ENCODE peak calls at places on chromosomes 6 and 20, in ten cellular contexts. B is EL; P is cerebellum; O is stimulated activated CD8-positive, alpha-beta memory T cell treated with anti-CD3 and anti-CD28 coated beads, Interleukin-2, amount 100 ng/mL, for 1 hour; D is stimulated activated CD4-positive, alpha-beta T cell treated with anti-CD3 and anti-CD28 coated beads, Interleukin-2, amount 100 ng/mL, for 24 hours; G is EH; M is amniotic stem cell; T is MV-4-11; X is RCC 7860; E is lower lobe of right lung. W is an unnamed sample.
A peak's percentile ranks its signal among the peaks of the same experiment; 100 is the strongest.

GRCh38 chr6:109055771-109056235 is 38.8 kb downstream of the SESN1 start:
- DNase-seq in B (peak; percentile 30), P (no peak), O (no peak), D (no peak), G (peak; percentile 44), M (no peak), T (peak; percentile 41), X (no peak), E (no peak), W (no peak)

GRCh38 chr6:128079026-128079425 is 178.2 kb upstream of the THEMIS start:
- DNase-seq in B (peak; percentile 48), P (no peak), O (no peak), D (no peak), G (peak; percentile 40), M (no peak), T (no peak), X (no peak), E (no peak), W (no peak)

GRCh38 chr20:8756410-8756809 is 312.5 kb upstream of the PLCB4 start:
- DNase-seq in B (peak; percentile 93), P (peak; percentile 13), O (no peak), D (no peak), G (peak; percentile 97), M (peak; percentile 52), T (no peak), X (peak; percentile 92), E (no peak), W (no peak)

GRCh38 chr20:62776692-62777527 is 19.4 kb upstream of the MRGBP start:
- DNase-seq in B (peak; percentile 65), P (no peak), O (no peak), D (peak; percentile 67), G (peak; percentile 39), M (no peak), T (peak; percentile 18), X (peak; percentile 34), E (no peak), W (no peak)

GRCh38 chr6:167396068-167396658 is 71.3 kb downstream of the TTLL2 start:
- DNase-seq in B (no peak), P (no peak), O (no peak), D (no peak), G (no peak), M (no peak), T (no peak), X (no peak), E (no peak), W (no peak)

GRCh38 chr20:33859157-33859695 is 48.1 kb downstream of the CHMP4B start:
- DNase-seq in B (no peak), P (no peak), O (no peak), D (peak; percentile 39), G (no peak), M (no peak), T (peak; percentile 23), X (no peak), E (peak; percentile 46), W (no peak)

GRCh38 chr6:109073344-109074235 is 21.1 kb downstream of the SESN1 start:
- DNase-seq in B (peak; percentile 67), P (peak; percentile 65), O (no peak), D (peak; percentile 12), G (peak; percentile 74), M (peak; percentile 8), T (peak; percentile 62), X (peak; percentile 21), E (no peak), W (no peak)

GRCh38 chr6:225121-225721 is 67.1 kb upstream of the DUSP22 start:
- DNase-seq in B (no peak), P (no peak), O (peak; percentile 20), D (peak; percentile 73), G (no peak), M (no peak), T (no peak), X (no peak), E (peak; percentile 57), W (no peak)

GRCh38 chr6:136117081-136117480 is 133.0 kb downstream of the MTFR2 start:
- DNase-seq in B (peak; percentile 10), P (no peak), O (no peak), D (no peak), G (peak; percentile 51), M (no peak), T (no peak), X (no peak), E (no peak), W (no peak)

GRCh38 chr6:2385584-2385983 is 140.2 kb upstream of the GMDS start:
- DNase-seq in B (no peak), P (no peak), O (no peak), D (no peak), G (no peak), M (no peak), T (no peak), X (no peak), E (no peak), W (no peak)

GRCh38 chr20:62793757-62794006 is 2.6 kb upstream of the MRGBP start:
- DNase-seq in B (no peak), P (no peak), O (no peak), D (no peak), G (no peak), M (no peak), T (no peak), X (no peak), E (no peak), W (no peak)

GRCh38 chr20:17704589-17705317 is 5.0 kb downstream of the BANF2 start:
- DNase-seq in B (no peak), P (no peak), O (no peak), D (no peak), G (no peak), M (no peak), T (no peak), X (no peak), E (no peak), W (no peak)

GRCh38 chr6:44733868-44734267 is 346.4 kb downstream of the CDC5L start:
- DNase-seq in B (no peak), P (no peak), O (no peak), D (no peak), G (no peak), M (no peak), T (peak; percentile 46), X (no peak), E (no peak), W (no peak)

GRCh38 chr6:11232177-11232967 is at the start of gene NEDD9:
- DNase-seq in B (peak; percentile 98), P (peak; percentile 95), O (peak; percentile 86), D (peak; percentile 93), G (peak; percentile 98), M (peak; percentile 97), T (peak; percentile 94), X (peak; percentile 86), E (peak; percentile 98), W (peak; percentile 77)

GRCh38 chr6:116290799-116291198 is 11.1 kb upstream of the TSPYL1 start:
- DNase-seq in B (no peak), P (no peak), O (no peak), D (no peak), G (no peak), M (no peak), T (no peak), X (no peak), E (no peak), W (no peak)

GRCh38 chr6:37381579-37381978 is 27.8 kb downstream of the RNF8 start:
- DNase-seq in B (peak; percentile 50), P (peak; percentile 10), O (no peak), D (no peak), G (peak; percentile 51), M (peak; percentile 24), T (peak; percentile 11), X (peak; percentile 45), E (no peak), W (peak; percentile 14)

GRCh38 chr20:54984104-54984448 is 508.7 kb downstream of the DOK5 start:
- DNase-seq in B (no peak), P (no peak), O (no peak), D (no peak), G (no peak), M (no peak), T (no peak), X (peak; percentile 31), E (no peak), W (no peak)

GRCh38 chr6:106637051-106637717 is 7.8 kb downstream of the QRSL1 start:
- DNase-seq in B (no peak), P (no peak), O (no peak), D (no peak), G (no peak), M (no peak), T (no peak), X (no peak), E (no peak), W (no peak)

GRCh38 chr6:108750801-108751200 is 97.4 kb upstream of the ARMC2 start:
- DNase-seq in B (no peak), P (no peak), O (no peak), D (no peak), G (peak; percentile 32), M (no peak), T (no peak), X (no peak), E (no peak), W (no peak)

GRCh38 chr6:115058414-115059211 is 715.8 kb upstream of the HS3ST5 start:
- DNase-seq in B (no peak), P (no peak), O (no peak), D (no peak), G (no peak), M (no peak), T (peak; percentile 92), X (no peak), E (no peak), W (no peak)

GRCh38 chr6:7649037-7649810 is 59.2 kb downstream of the SNRNP48 start:
- DNase-seq in B (no peak), P (no peak), O (no peak), D (no peak), G (no peak), M (no peak), T (peak; percentile 70), X (no peak), E (no peak), W (no peak)

GRCh38 chr6:106119526-106119925 is 33.4 kb downstream of the PRDM1 start:
- DNase-seq in B (no peak), P (no peak), O (no peak), D (no peak), G (no peak), M (no peak), T (no peak), X (no peak), E (peak; percentile 75), W (no peak)

GRCh38 chr6:148997863-148998262 is 251.0 kb downstream of the UST start:
- DNase-seq in B (peak; percentile 88), P (no peak), O (no peak), D (no peak), G (peak; percentile 97), M (no peak), T (peak; percentile 80), X (no peak), E (no peak), W (no peak)

GRCh38 chr6:156427345-156427744 is 349.8 kb upstream of the ARID1B start:
- DNase-seq in B (peak; percentile 95), P (no peak), O (no peak), D (peak; percentile 1), G (peak; percentile 97), M (peak; percentile 65), T (no peak), X (peak; percentile 88), E (no peak), W (no peak)

GRCh38 chr6:1856381-1856780 is 246.7 kb downstream of the FOXC1 start:
- DNase-seq in B (peak; percentile 39), P (no peak), O (no peak), D (no peak), G (peak; percentile 73), M (no peak), T (no peak), X (no peak), E (no peak), W (no peak)

GRCh38 chr20:24718696-24719095 is 230.4 kb upstream of the CST7 start:
- DNase-seq in B (no peak), P (peak; percentile 60), O (no peak), D (no peak), G (no peak), M (no peak), T (no peak), X (no peak), E (no peak), W (no peak)

GRCh38 chr6:3135668-3136297 is 17.3 kb downstream of the BPHL start:
- DNase-seq in B (no peak), P (no peak), O (no peak), D (no peak), G (no peak), M (no peak), T (no peak), X (no peak), E (no peak), W (no peak)

GRCh38 chr20:46823271-46823747 is 71.3 kb upstream of the EYA2 start:
- DNase-seq in B (no peak), P (no peak), O (no peak), D (no peak), G (no peak), M (no peak), T (no peak), X (peak; percentile 51), E (no peak), W (no peak)